ENCODE peak calls at places on chromosomes 12 and 14, in eight cellular contexts. O is HT-29; S is glomerular endothelial cell; J is NCI-H2081; A is coronary artery; P is iPS DF 6.9; D is neural progenitor cell; V is activated naive CD8-positive, alpha-beta T cell treated with anti-CD3 and anti-CD28 coated beads, Interleukin-2, amount 10 ng/mL, durations not matched to agents 7 days and 5 days. L is an unnamed sample.

GRCh38 chr12:96294831-96295230 is 100.7 kb downstream of the ELK3 start:
- DNase-seq in O (peak), S (no peak), J (no peak), A (no peak), P (no peak), D (no peak), V (no peak), L (no peak)

GRCh38 chr12:39503445-39503844 is 60.5 kb upstream of the KIF21A start:
- DNase-seq in O (no peak), S (no peak), J (no peak), A (no peak), P (no peak), D (no peak), V (no peak), L (no peak)

GRCh38 chr14:51844482-51844881 is 15.9 kb upstream of the GNG2 start:
- DNase-seq in O (no peak), S (no peak), J (no peak), A (no peak), P (no peak), D (no peak), V (no peak), L (no peak)

GRCh38 chr14:92599786-92600185 is 86.2 kb downstream of the RIN3 start:
- DNase-seq in O (no peak), S (no peak), J (no peak), A (no peak), P (no peak), D (no peak), V (no peak), L (no peak)

GRCh38 chr12:24212496-24212895 is 263.0 kb upstream of the SOX5 start:
- DNase-seq in O (no peak), S (no peak), J (peak), A (no peak), P (no peak), D (no peak), V (no peak), L (no peak)

GRCh38 chr14:89418452-89418851 is 1.4 kb upstream of the FOXN3 start:
- DNase-seq in O (no peak), S (no peak), J (peak), A (no peak), P (no peak), D (no peak), V (peak), L (no peak)

GRCh38 chr14:35277179-35277578 is 15.0 kb upstream of the PSMA6 start:
- DNase-seq in O (no peak), S (no peak), J (peak), A (no peak), P (no peak), D (no peak), V (no peak), L (no peak)

GRCh38 chr12:130796985-130797686 is 41.9 kb downstream of the STX2 start:
- DNase-seq in O (no peak), S (no peak), J (no peak), A (no peak), P (no peak), D (no peak), V (no peak), L (no peak)

GRCh38 chr12:121578230-121579189 is 2.3 kb downstream of the KDM2B start:
- DNase-seq in O (no peak), S (no peak), J (no peak), A (peak), P (no peak), D (peak), V (no peak), L (peak)

GRCh38 chr12:41189395-41190251 is 1.5 kb downstream of the PDZRN4 start:
- DNase-seq in O (no peak), S (no peak), J (no peak), A (no peak), P (no peak), D (peak), V (no peak), L (no peak)

GRCh38 chr12:23731493-23731892 is 218.0 kb downstream of the SOX5 start:
- DNase-seq in O (no peak), S (no peak), J (no peak), A (no peak), P (no peak), D (no peak), V (no peak), L (no peak)

GRCh38 chr14:83269583-83269982 is 1735.9 kb upstream of the SEL1L start:
- DNase-seq in O (no peak), S (no peak), J (no peak), A (no peak), P (no peak), D (no peak), V (no peak), L (no peak)

GRCh38 chr14:68691031-68691864 is 101.6 kb downstream of the ZFP36L1 start:
- DNase-seq in O (no peak), S (no peak), J (no peak), A (no peak), P (no peak), D (peak), V (no peak), L (peak)

GRCh38 chr12:93148412-93148811 is 219.3 kb upstream of the EEA1 start:
- DNase-seq in O (no peak), S (no peak), J (no peak), A (no peak), P (no peak), D (no peak), V (no peak), L (no peak)

GRCh38 chr14:101715209-101716076 is 46.1 kb upstream of the PPP2R5C start:
- DNase-seq in O (no peak), S (no peak), J (no peak), A (no peak), P (no peak), D (no peak), V (no peak), L (no peak)

GRCh38 chr14:58607571-58608317 is 30.0 kb upstream of the DACT1 start:
- DNase-seq in O (no peak), S (no peak), J (no peak), A (no peak), P (no peak), D (no peak), V (no peak), L (no peak)